ENCODE peak calls at places on chromosomes 7 and 10, in six cellular contexts. One of them, this sample, is unnamed.

GRCh38 chr10:121942749-121943148 is 14.9 kb upstream of the ATE1 start:
- DNase-seq in stimulated activated CD4-positive, alpha-beta T cell treated with anti-CD3 and anti-CD28 coated beads, Interleukin-1b, Interleukin-23, amount 100 ng/mL, for 48 hours: no peak
- DNase-seq in stomach: no peak
- DNase-seq in AG08396: peak
- DNase-seq in ecto neural progenitor cell: no peak
- DNase-seq in stimulated activated CD8-positive, alpha-beta memory T cell treated with anti-CD3 and anti-CD28 coated beads, Interleukin-2, amount 100 ng/mL, for 1 hour: no peak
- DNase-seq in this sample: peak

GRCh38 chr7:148238926-148239325 is 351.6 kb upstream of the C7orf33 start:
- DNase-seq in stimulated activated CD4-positive, alpha-beta T cell treated with anti-CD3 and anti-CD28 coated beads, Interleukin-1b, Interleukin-23, amount 100 ng/mL, for 48 hours: no peak
- DNase-seq in stomach: no peak
- DNase-seq in AG08396: no peak
- DNase-seq in ecto neural progenitor cell: no peak
- DNase-seq in stimulated activated CD8-positive, alpha-beta memory T cell treated with anti-CD3 and anti-CD28 coated beads, Interleukin-2, amount 100 ng/mL, for 1 hour: no peak
- DNase-seq in this sample: no peak

GRCh38 chr10:59903871-59904270 is 2.5 kb downstream of the CCDC6 start:
- DNase-seq in stimulated activated CD4-positive, alpha-beta T cell treated with anti-CD3 and anti-CD28 coated beads, Interleukin-1b, Interleukin-23, amount 100 ng/mL, for 48 hours: no peak
- DNase-seq in stomach: no peak
- DNase-seq in AG08396: no peak
- DNase-seq in ecto neural progenitor cell: no peak
- DNase-seq in stimulated activated CD8-positive, alpha-beta memory T cell treated with anti-CD3 and anti-CD28 coated beads, Interleukin-2, amount 100 ng/mL, for 1 hour: no peak
- DNase-seq in this sample: peak

GRCh38 chr10:114140036-114140435 is 34.0 kb downstream of the CCDC186 start:
- DNase-seq in stimulated activated CD4-positive, alpha-beta T cell treated with anti-CD3 and anti-CD28 coated beads, Interleukin-1b, Interleukin-23, amount 100 ng/mL, for 48 hours: no peak
- DNase-seq in stomach: no peak
- DNase-seq in AG08396: no peak
- DNase-seq in ecto neural progenitor cell: no peak
- DNase-seq in stimulated activated CD8-positive, alpha-beta memory T cell treated with anti-CD3 and anti-CD28 coated beads, Interleukin-2, amount 100 ng/mL, for 1 hour: no peak
- DNase-seq in this sample: no peak

GRCh38 chr7:17207220-17207619 is 91.2 kb upstream of the AHR start:
- DNase-seq in stimulated activated CD4-positive, alpha-beta T cell treated with anti-CD3 and anti-CD28 coated beads, Interleukin-1b, Interleukin-23, amount 100 ng/mL, for 48 hours: no peak
- DNase-seq in stomach: no peak
- DNase-seq in AG08396: no peak
- DNase-seq in ecto neural progenitor cell: no peak
- DNase-seq in stimulated activated CD8-positive, alpha-beta memory T cell treated with anti-CD3 and anti-CD28 coated beads, Interleukin-2, amount 100 ng/mL, for 1 hour: no peak
- DNase-seq in this sample: peak

GRCh38 chr7:34748244-34749039 is 90.4 kb downstream of the NPSR1 start:
- DNase-seq in stimulated activated CD4-positive, alpha-beta T cell treated with anti-CD3 and anti-CD28 coated beads, Interleukin-1b, Interleukin-23, amount 100 ng/mL, for 48 hours: no peak
- DNase-seq in stomach: peak
- DNase-seq in AG08396: peak
- DNase-seq in ecto neural progenitor cell: no peak
- DNase-seq in stimulated activated CD8-positive, alpha-beta memory T cell treated with anti-CD3 and anti-CD28 coated beads, Interleukin-2, amount 100 ng/mL, for 1 hour: no peak
- DNase-seq in this sample: peak

GRCh38 chr7:2313450-2314208 is 612 bp downstream of the SNX8 start:
- DNase-seq in stimulated activated CD4-positive, alpha-beta T cell treated with anti-CD3 and anti-CD28 coated beads, Interleukin-1b, Interleukin-23, amount 100 ng/mL, for 48 hours: no peak
- DNase-seq in stomach: peak
- DNase-seq in AG08396: peak
- DNase-seq in ecto neural progenitor cell: no peak
- DNase-seq in stimulated activated CD8-positive, alpha-beta memory T cell treated with anti-CD3 and anti-CD28 coated beads, Interleukin-2, amount 100 ng/mL, for 1 hour: no peak
- DNase-seq in this sample: peak

GRCh38 chr10:787933-788651 is 98.6 kb upstream of the DIP2C start:
- DNase-seq in stimulated activated CD4-positive, alpha-beta T cell treated with anti-CD3 and anti-CD28 coated beads, Interleukin-1b, Interleukin-23, amount 100 ng/mL, for 48 hours: no peak
- DNase-seq in stomach: peak
- DNase-seq in AG08396: peak
- DNase-seq in ecto neural progenitor cell: peak
- DNase-seq in stimulated activated CD8-positive, alpha-beta memory T cell treated with anti-CD3 and anti-CD28 coated beads, Interleukin-2, amount 100 ng/mL, for 1 hour: no peak
- DNase-seq in this sample: no peak

GRCh38 chr10:17023386-17024298 is 106.0 kb downstream of the CUBN start:
- DNase-seq in stimulated activated CD4-positive, alpha-beta T cell treated with anti-CD3 and anti-CD28 coated beads, Interleukin-1b, Interleukin-23, amount 100 ng/mL, for 48 hours: peak
- DNase-seq in stomach: peak
- DNase-seq in AG08396: peak
- DNase-seq in ecto neural progenitor cell: no peak
- DNase-seq in stimulated activated CD8-positive, alpha-beta memory T cell treated with anti-CD3 and anti-CD28 coated beads, Interleukin-2, amount 100 ng/mL, for 1 hour: peak
- DNase-seq in this sample: peak

GRCh38 chr7:27771111-27771510 is 31.1 kb downstream of the TAX1BP1 start:
- DNase-seq in stimulated activated CD4-positive, alpha-beta T cell treated with anti-CD3 and anti-CD28 coated beads, Interleukin-1b, Interleukin-23, amount 100 ng/mL, for 48 hours: no peak
- DNase-seq in stomach: no peak
- DNase-seq in AG08396: no peak
- DNase-seq in ecto neural progenitor cell: no peak
- DNase-seq in stimulated activated CD8-positive, alpha-beta memory T cell treated with anti-CD3 and anti-CD28 coated beads, Interleukin-2, amount 100 ng/mL, for 1 hour: no peak
- DNase-seq in this sample: no peak

GRCh38 chr7:99562832-99563231 is 4.4 kb downstream of the ZNF655 start:
- DNase-seq in stimulated activated CD4-positive, alpha-beta T cell treated with anti-CD3 and anti-CD28 coated beads, Interleukin-1b, Interleukin-23, amount 100 ng/mL, for 48 hours: peak
- DNase-seq in stomach: no peak
- DNase-seq in AG08396: peak
- DNase-seq in ecto neural progenitor cell: no peak
- DNase-seq in stimulated activated CD8-positive, alpha-beta memory T cell treated with anti-CD3 and anti-CD28 coated beads, Interleukin-2, amount 100 ng/mL, for 1 hour: no peak
- DNase-seq in this sample: peak

GRCh38 chr7:142964502-142965246 is 2.5 kb upstream of the KEL start:
- DNase-seq in stimulated activated CD4-positive, alpha-beta T cell treated with anti-CD3 and anti-CD28 coated beads, Interleukin-1b, Interleukin-23, amount 100 ng/mL, for 48 hours: no peak
- DNase-seq in stomach: no peak
- DNase-seq in AG08396: no peak
- DNase-seq in ecto neural progenitor cell: no peak
- DNase-seq in stimulated activated CD8-positive, alpha-beta memory T cell treated with anti-CD3 and anti-CD28 coated beads, Interleukin-2, amount 100 ng/mL, for 1 hour: no peak
- DNase-seq in this sample: peak

GRCh38 chr10:101444058-101444457 is 90.1 kb downstream of the BTRC start:
- DNase-seq in stimulated activated CD4-positive, alpha-beta T cell treated with anti-CD3 and anti-CD28 coated beads, Interleukin-1b, Interleukin-23, amount 100 ng/mL, for 48 hours: no peak
- DNase-seq in stomach: no peak
- DNase-seq in AG08396: peak
- DNase-seq in ecto neural progenitor cell: no peak
- DNase-seq in stimulated activated CD8-positive, alpha-beta memory T cell treated with anti-CD3 and anti-CD28 coated beads, Interleukin-2, amount 100 ng/mL, for 1 hour: no peak
- DNase-seq in this sample: peak

GRCh38 chr10:130652544-130652943 is 516.4 kb downstream of the GLRX3 start:
- DNase-seq in stimulated activated CD4-positive, alpha-beta T cell treated with anti-CD3 and anti-CD28 coated beads, Interleukin-1b, Interleukin-23, amount 100 ng/mL, for 48 hours: no peak
- DNase-seq in stomach: no peak
- DNase-seq in AG08396: no peak
- DNase-seq in ecto neural progenitor cell: no peak
- DNase-seq in stimulated activated CD8-positive, alpha-beta memory T cell treated with anti-CD3 and anti-CD28 coated beads, Interleukin-2, amount 100 ng/mL, for 1 hour: no peak
- DNase-seq in this sample: no peak

GRCh38 chr7:100465702-100466311 is 1.7 kb upstream of the SPACDR start:
- DNase-seq in stimulated activated CD4-positive, alpha-beta T cell treated with anti-CD3 and anti-CD28 coated beads, Interleukin-1b, Interleukin-23, amount 100 ng/mL, for 48 hours: no peak
- DNase-seq in stomach: peak
- DNase-seq in AG08396: peak
- DNase-seq in ecto neural progenitor cell: peak
- DNase-seq in stimulated activated CD8-positive, alpha-beta memory T cell treated with anti-CD3 and anti-CD28 coated beads, Interleukin-2, amount 100 ng/mL, for 1 hour: no peak
- DNase-seq in this sample: peak

GRCh38 chr7:106840342-106840741 is 24.7 kb upstream of the PIK3CG start:
- DNase-seq in stimulated activated CD4-positive, alpha-beta T cell treated with anti-CD3 and anti-CD28 coated beads, Interleukin-1b, Interleukin-23, amount 100 ng/mL, for 48 hours: no peak
- DNase-seq in stomach: no peak
- DNase-seq in AG08396: peak
- DNase-seq in ecto neural progenitor cell: no peak
- DNase-seq in stimulated activated CD8-positive, alpha-beta memory T cell treated with anti-CD3 and anti-CD28 coated beads, Interleukin-2, amount 100 ng/mL, for 1 hour: no peak
- DNase-seq in this sample: peak

GRCh38 chr7:108268200-108268820 is 138.1 kb upstream of the LAMB4 start:
- DNase-seq in stimulated activated CD4-positive, alpha-beta T cell treated with anti-CD3 and anti-CD28 coated beads, Interleukin-1b, Interleukin-23, amount 100 ng/mL, for 48 hours: no peak
- DNase-seq in stomach: no peak
- DNase-seq in AG08396: peak
- DNase-seq in ecto neural progenitor cell: no peak
- DNase-seq in stimulated activated CD8-positive, alpha-beta memory T cell treated with anti-CD3 and anti-CD28 coated beads, Interleukin-2, amount 100 ng/mL, for 1 hour: no peak
- DNase-seq in this sample: no peak

GRCh38 chr7:76071316-76072242 is 23.7 kb downstream of the MDH2 start:
- DNase-seq in stimulated activated CD4-positive, alpha-beta T cell treated with anti-CD3 and anti-CD28 coated beads, Interleukin-1b, Interleukin-23, amount 100 ng/mL, for 48 hours: no peak
- DNase-seq in stomach: no peak
- DNase-seq in AG08396: no peak
- DNase-seq in ecto neural progenitor cell: peak
- DNase-seq in stimulated activated CD8-positive, alpha-beta memory T cell treated with anti-CD3 and anti-CD28 coated beads, Interleukin-2, amount 100 ng/mL, for 1 hour: no peak
- DNase-seq in this sample: peak

GRCh38 chr7:25843467-25843866 is 308.5 kb upstream of the NFE2L3 start:
- DNase-seq in stimulated activated CD4-positive, alpha-beta T cell treated with anti-CD3 and anti-CD28 coated beads, Interleukin-1b, Interleukin-23, amount 100 ng/mL, for 48 hours: no peak
- DNase-seq in stomach: no peak
- DNase-seq in AG08396: no peak
- DNase-seq in ecto neural progenitor cell: no peak
- DNase-seq in stimulated activated CD8-positive, alpha-beta memory T cell treated with anti-CD3 and anti-CD28 coated beads, Interleukin-2, amount 100 ng/mL, for 1 hour: no peak
- DNase-seq in this sample: no peak

GRCh38 chr10:1737222-1738061 is at the start of gene ADARB2:
- DNase-seq in stimulated activated CD4-positive, alpha-beta T cell treated with anti-CD3 and anti-CD28 coated beads, Interleukin-1b, Interleukin-23, amount 100 ng/mL, for 48 hours: peak
- DNase-seq in stomach: peak
- DNase-seq in AG08396: no peak
- DNase-seq in ecto neural progenitor cell: peak
- DNase-seq in stimulated activated CD8-positive, alpha-beta memory T cell treated with anti-CD3 and anti-CD28 coated beads, Interleukin-2, amount 100 ng/mL, for 1 hour: no peak
- DNase-seq in this sample: no peak

GRCh38 chr10:112634096-112634830 is 187.2 kb downstream of the VTI1A start:
- DNase-seq in stimulated activated CD4-positive, alpha-beta T cell treated with anti-CD3 and anti-CD28 coated beads, Interleukin-1b, Interleukin-23, amount 100 ng/mL, for 48 hours: no peak
- DNase-seq in stomach: no peak
- DNase-seq in AG08396: no peak
- DNase-seq in ecto neural progenitor cell: no peak
- DNase-seq in stimulated activated CD8-positive, alpha-beta memory T cell treated with anti-CD3 and anti-CD28 coated beads, Interleukin-2, amount 100 ng/mL, for 1 hour: no peak
- DNase-seq in this sample: peak

GRCh38 chr7:24178811-24179210 is 105.2 kb upstream of the NPY start:
- DNase-seq in stimulated activated CD4-positive, alpha-beta T cell treated with anti-CD3 and anti-CD28 coated beads, Interleukin-1b, Interleukin-23, amount 100 ng/mL, for 48 hours: no peak
- DNase-seq in stomach: no peak
- DNase-seq in AG08396: no peak
- DNase-seq in ecto neural progenitor cell: no peak
- DNase-seq in stimulated activated CD8-positive, alpha-beta memory T cell treated with anti-CD3 and anti-CD28 coated beads, Interleukin-2, amount 100 ng/mL, for 1 hour: no peak
- DNase-seq in this sample: no peak

GRCh38 chr10:78658645-78659632 is 409.8 kb upstream of the ZMIZ1 start:
- DNase-seq in stimulated activated CD4-positive, alpha-beta T cell treated with anti-CD3 and anti-CD28 coated beads, Interleukin-1b, Interleukin-23, amount 100 ng/mL, for 48 hours: no peak
- DNase-seq in stomach: no peak
- DNase-seq in AG08396: no peak
- DNase-seq in ecto neural progenitor cell: no peak
- DNase-seq in stimulated activated CD8-positive, alpha-beta memory T cell treated with anti-CD3 and anti-CD28 coated beads, Interleukin-2, amount 100 ng/mL, for 1 hour: no peak
- DNase-seq in this sample: no peak

GRCh38 chr7:28587211-28587610 is 174.9 kb downstream of the CREB5 start:
- DNase-seq in stimulated activated CD4-positive, alpha-beta T cell treated with anti-CD3 and anti-CD28 coated beads, Interleukin-1b, Interleukin-23, amount 100 ng/mL, for 48 hours: no peak
- DNase-seq in stomach: no peak
- DNase-seq in AG08396: no peak
- DNase-seq in ecto neural progenitor cell: no peak
- DNase-seq in stimulated activated CD8-positive, alpha-beta memory T cell treated with anti-CD3 and anti-CD28 coated beads, Interleukin-2, amount 100 ng/mL, for 1 hour: no peak
- DNase-seq in this sample: no peak

GRCh38 chr7:36192877-36193276 is 39.8 kb downstream of the EEPD1 start:
- DNase-seq in stimulated activated CD4-positive, alpha-beta T cell treated with anti-CD3 and anti-CD28 coated beads, Interleukin-1b, Interleukin-23, amount 100 ng/mL, for 48 hours: no peak
- DNase-seq in stomach: no peak
- DNase-seq in AG08396: no peak
- DNase-seq in ecto neural progenitor cell: no peak
- DNase-seq in stimulated activated CD8-positive, alpha-beta memory T cell treated with anti-CD3 and anti-CD28 coated beads, Interleukin-2, amount 100 ng/mL, for 1 hour: no peak
- DNase-seq in this sample: no peak

GRCh38 chr7:155590215-155591023 is 44.1 kb upstream of the CNPY1 start:
- DNase-seq in stimulated activated CD4-positive, alpha-beta T cell treated with anti-CD3 and anti-CD28 coated beads, Interleukin-1b, Interleukin-23, amount 100 ng/mL, for 48 hours: no peak
- DNase-seq in stomach: peak
- DNase-seq in AG08396: no peak
- DNase-seq in ecto neural progenitor cell: peak
- DNase-seq in stimulated activated CD8-positive, alpha-beta memory T cell treated with anti-CD3 and anti-CD28 coated beads, Interleukin-2, amount 100 ng/mL, for 1 hour: no peak
- DNase-seq in this sample: peak

GRCh38 chr10:71661942-71662341 is 57.6 kb downstream of the C10orf105 start:
- DNase-seq in stimulated activated CD4-positive, alpha-beta T cell treated with anti-CD3 and anti-CD28 coated beads, Interleukin-1b, Interleukin-23, amount 100 ng/mL, for 48 hours: no peak
- DNase-seq in stomach: no peak
- DNase-seq in AG08396: no peak
- DNase-seq in ecto neural progenitor cell: no peak
- DNase-seq in stimulated activated CD8-positive, alpha-beta memory T cell treated with anti-CD3 and anti-CD28 coated beads, Interleukin-2, amount 100 ng/mL, for 1 hour: no peak
- DNase-seq in this sample: no peak

GRCh38 chr7:112452102-112452888 is 2.0 kb downstream of the IFRD1 start:
- DNase-seq in stimulated activated CD4-positive, alpha-beta T cell treated with anti-CD3 and anti-CD28 coated beads, Interleukin-1b, Interleukin-23, amount 100 ng/mL, for 48 hours: no peak
- DNase-seq in stomach: peak
- DNase-seq in AG08396: no peak
- DNase-seq in ecto neural progenitor cell: peak
- DNase-seq in stimulated activated CD8-positive, alpha-beta memory T cell treated with anti-CD3 and anti-CD28 coated beads, Interleukin-2, amount 100 ng/mL, for 1 hour: no peak
- DNase-seq in this sample: peak

GRCh38 chr10:102545265-102545664 is 41.5 kb downstream of the SUFU start:
- DNase-seq in stimulated activated CD4-positive, alpha-beta T cell treated with anti-CD3 and anti-CD28 coated beads, Interleukin-1b, Interleukin-23, amount 100 ng/mL, for 48 hours: no peak
- DNase-seq in stomach: no peak
- DNase-seq in AG08396: no peak
- DNase-seq in ecto neural progenitor cell: no peak
- DNase-seq in stimulated activated CD8-positive, alpha-beta memory T cell treated with anti-CD3 and anti-CD28 coated beads, Interleukin-2, amount 100 ng/mL, for 1 hour: no peak
- DNase-seq in this sample: no peak

GRCh38 chr7:1454471-1455065 is 4.7 kb downstream of the MICALL2 start:
- DNase-seq in stimulated activated CD4-positive, alpha-beta T cell treated with anti-CD3 and anti-CD28 coated beads, Interleukin-1b, Interleukin-23, amount 100 ng/mL, for 48 hours: no peak
- DNase-seq in stomach: peak
- DNase-seq in AG08396: peak
- DNase-seq in ecto neural progenitor cell: no peak
- DNase-seq in stimulated activated CD8-positive, alpha-beta memory T cell treated with anti-CD3 and anti-CD28 coated beads, Interleukin-2, amount 100 ng/mL, for 1 hour: no peak
- DNase-seq in this sample: no peak

GRCh38 chr7:101804087-101804631 is 13.3 kb upstream of the CUX1 start:
- DNase-seq in stimulated activated CD4-positive, alpha-beta T cell treated with anti-CD3 and anti-CD28 coated beads, Interleukin-1b, Interleukin-23, amount 100 ng/mL, for 48 hours: no peak
- DNase-seq in stomach: no peak
- DNase-seq in AG08396: no peak
- DNase-seq in ecto neural progenitor cell: no peak
- DNase-seq in stimulated activated CD8-positive, alpha-beta memory T cell treated with anti-CD3 and anti-CD28 coated beads, Interleukin-2, amount 100 ng/mL, for 1 hour: no peak
- DNase-seq in this sample: no peak

GRCh38 chr10:102578782-102579181 is 65.5 kb upstream of the TRIM8 start:
- DNase-seq in stimulated activated CD4-positive, alpha-beta T cell treated with anti-CD3 and anti-CD28 coated beads, Interleukin-1b, Interleukin-23, amount 100 ng/mL, for 48 hours: no peak
- DNase-seq in stomach: no peak
- DNase-seq in AG08396: no peak
- DNase-seq in ecto neural progenitor cell: no peak
- DNase-seq in stimulated activated CD8-positive, alpha-beta memory T cell treated with anti-CD3 and anti-CD28 coated beads, Interleukin-2, amount 100 ng/mL, for 1 hour: no peak
- DNase-seq in this sample: no peak

GRCh38 chr7:20532841-20533240 is 82.6 kb upstream of the ABCB5 start:
- DNase-seq in stimulated activated CD4-positive, alpha-beta T cell treated with anti-CD3 and anti-CD28 coated beads, Interleukin-1b, Interleukin-23, amount 100 ng/mL, for 48 hours: no peak
- DNase-seq in stomach: no peak
- DNase-seq in AG08396: no peak
- DNase-seq in ecto neural progenitor cell: no peak
- DNase-seq in stimulated activated CD8-positive, alpha-beta memory T cell treated with anti-CD3 and anti-CD28 coated beads, Interleukin-2, amount 100 ng/mL, for 1 hour: no peak
- DNase-seq in this sample: peak

GRCh38 chr7:23120106-23120505 is 14.5 kb downstream of the KLHL7 start:
- DNase-seq in stimulated activated CD4-positive, alpha-beta T cell treated with anti-CD3 and anti-CD28 coated beads, Interleukin-1b, Interleukin-23, amount 100 ng/mL, for 48 hours: no peak
- DNase-seq in stomach: no peak
- DNase-seq in AG08396: no peak
- DNase-seq in ecto neural progenitor cell: no peak
- DNase-seq in stimulated activated CD8-positive, alpha-beta memory T cell treated with anti-CD3 and anti-CD28 coated beads, Interleukin-2, amount 100 ng/mL, for 1 hour: no peak
- DNase-seq in this sample: no peak

GRCh38 chr10:125038637-125039036 is 96.7 kb downstream of the ZRANB1 start:
- DNase-seq in stimulated activated CD4-positive, alpha-beta T cell treated with anti-CD3 and anti-CD28 coated beads, Interleukin-1b, Interleukin-23, amount 100 ng/mL, for 48 hours: no peak
- DNase-seq in stomach: peak
- DNase-seq in AG08396: no peak
- DNase-seq in ecto neural progenitor cell: no peak
- DNase-seq in stimulated activated CD8-positive, alpha-beta memory T cell treated with anti-CD3 and anti-CD28 coated beads, Interleukin-2, amount 100 ng/mL, for 1 hour: no peak
- DNase-seq in this sample: no peak

GRCh38 chr10:12784646-12785045 is 216.9 kb downstream of the CCDC3 start:
- DNase-seq in stimulated activated CD4-positive, alpha-beta T cell treated with anti-CD3 and anti-CD28 coated beads, Interleukin-1b, Interleukin-23, amount 100 ng/mL, for 48 hours: no peak
- DNase-seq in stomach: no peak
- DNase-seq in AG08396: no peak
- DNase-seq in ecto neural progenitor cell: no peak
- DNase-seq in stimulated activated CD8-positive, alpha-beta memory T cell treated with anti-CD3 and anti-CD28 coated beads, Interleukin-2, amount 100 ng/mL, for 1 hour: no peak
- DNase-seq in this sample: no peak

GRCh38 chr7:94396606-94397005 is 1.9 kb downstream of the COL1A2 start:
- DNase-seq in stimulated activated CD4-positive, alpha-beta T cell treated with anti-CD3 and anti-CD28 coated beads, Interleukin-1b, Interleukin-23, amount 100 ng/mL, for 48 hours: no peak
- DNase-seq in stomach: no peak
- DNase-seq in AG08396: no peak
- DNase-seq in ecto neural progenitor cell: no peak
- DNase-seq in stimulated activated CD8-positive, alpha-beta memory T cell treated with anti-CD3 and anti-CD28 coated beads, Interleukin-2, amount 100 ng/mL, for 1 hour: no peak
- DNase-seq in this sample: peak

GRCh38 chr10:132637477-132638129 is 100.0 kb downstream of the INPP5A start:
- DNase-seq in stimulated activated CD4-positive, alpha-beta T cell treated with anti-CD3 and anti-CD28 coated beads, Interleukin-1b, Interleukin-23, amount 100 ng/mL, for 48 hours: no peak
- DNase-seq in stomach: no peak
- DNase-seq in AG08396: peak
- DNase-seq in ecto neural progenitor cell: no peak
- DNase-seq in stimulated activated CD8-positive, alpha-beta memory T cell treated with anti-CD3 and anti-CD28 coated beads, Interleukin-2, amount 100 ng/mL, for 1 hour: no peak
- DNase-seq in this sample: peak

GRCh38 chr7:148791506-148791905 is 92.6 kb downstream of the EZH2 start:
- DNase-seq in stimulated activated CD4-positive, alpha-beta T cell treated with anti-CD3 and anti-CD28 coated beads, Interleukin-1b, Interleukin-23, amount 100 ng/mL, for 48 hours: no peak
- DNase-seq in stomach: no peak
- DNase-seq in AG08396: no peak
- DNase-seq in ecto neural progenitor cell: no peak
- DNase-seq in stimulated activated CD8-positive, alpha-beta memory T cell treated with anti-CD3 and anti-CD28 coated beads, Interleukin-2, amount 100 ng/mL, for 1 hour: no peak
- DNase-seq in this sample: no peak